ENCODE peak calls at places on chromosomes 2 and 18, in six cellular contexts. One of them, this sample, is unnamed.

GRCh38 chr2:127254386-127254981 is 34.4 kb upstream of the CYP27C1 start:
- DNase-seq in substantia nigra: no peak
- DNase-seq in stomach: no peak
- DNase-seq in naive thymus-derived CD4-positive, alpha-beta T cell: no peak
- DNase-seq in aorta: no peak
- DNase-seq in fibroblast of lung: peak
- DNase-seq in this sample: no peak

GRCh38 chr2:219464286-219465032 is 29.8 kb downstream of the SPEG start:
- DNase-seq in stomach: no peak
- DNase-seq in aorta: no peak
- DNase-seq in substantia nigra: no peak
- DNase-seq in fibroblast of lung: no peak
- DNase-seq in naive thymus-derived CD4-positive, alpha-beta T cell: no peak
- DNase-seq in this sample: no peak

GRCh38 chr2:135985826-135986393 is 484 bp upstream of the DARS1 start:
- DNase-seq in stomach: no peak
- DNase-seq in fibroblast of lung: no peak
- DNase-seq in substantia nigra: no peak
- DNase-seq in naive thymus-derived CD4-positive, alpha-beta T cell: no peak
- DNase-seq in aorta: no peak
- DNase-seq in this sample: no peak

GRCh38 chr2:78721302-78722033 is 304.0 kb upstream of the REG3G start:
- DNase-seq in fibroblast of lung: no peak
- DNase-seq in stomach: no peak
- DNase-seq in aorta: no peak
- DNase-seq in naive thymus-derived CD4-positive, alpha-beta T cell: no peak
- DNase-seq in substantia nigra: no peak
- DNase-seq in this sample: no peak

GRCh38 chr2:7916670-7917069 is 765.2 kb upstream of the ID2 start:
- DNase-seq in stomach: no peak
- DNase-seq in naive thymus-derived CD4-positive, alpha-beta T cell: no peak
- DNase-seq in substantia nigra: no peak
- DNase-seq in aorta: no peak
- DNase-seq in fibroblast of lung: no peak
- DNase-seq in this sample: no peak

GRCh38 chr2:68236080-68236734 is 16.1 kb downstream of the PPP3R1 start:
- DNase-seq in aorta: no peak
- DNase-seq in substantia nigra: no peak
- DNase-seq in fibroblast of lung: no peak
- DNase-seq in naive thymus-derived CD4-positive, alpha-beta T cell: no peak
- DNase-seq in stomach: no peak
- DNase-seq in this sample: no peak

GRCh38 chr2:127324635-127325034 is 30.7 kb upstream of the ERCC3 start:
- DNase-seq in substantia nigra: no peak
- DNase-seq in fibroblast of lung: peak
- DNase-seq in stomach: no peak
- DNase-seq in naive thymus-derived CD4-positive, alpha-beta T cell: no peak
- DNase-seq in aorta: no peak
- DNase-seq in this sample: no peak

GRCh38 chr2:56680971-56681631 is 497.3 kb downstream of the CCDC85A start:
- DNase-seq in stomach: no peak
- DNase-seq in fibroblast of lung: no peak
- DNase-seq in naive thymus-derived CD4-positive, alpha-beta T cell: no peak
- DNase-seq in substantia nigra: no peak
- DNase-seq in aorta: no peak
- DNase-seq in this sample: no peak

GRCh38 chr2:231167745-231168459 is 30.5 kb upstream of the ARMC9 start:
- DNase-seq in fibroblast of lung: no peak
- DNase-seq in naive thymus-derived CD4-positive, alpha-beta T cell: no peak
- DNase-seq in aorta: no peak
- DNase-seq in stomach: no peak
- DNase-seq in substantia nigra: no peak
- DNase-seq in this sample: no peak

GRCh38 chr2:231172020-231172419 is 26.4 kb upstream of the ARMC9 start:
- DNase-seq in fibroblast of lung: no peak
- DNase-seq in naive thymus-derived CD4-positive, alpha-beta T cell: no peak
- DNase-seq in aorta: no peak
- DNase-seq in substantia nigra: no peak
- DNase-seq in stomach: no peak
- DNase-seq in this sample: no peak

GRCh38 chr2:231169475-231169874 is 29.0 kb upstream of the ARMC9 start:
- DNase-seq in fibroblast of lung: no peak
- DNase-seq in aorta: no peak
- DNase-seq in substantia nigra: no peak
- DNase-seq in stomach: no peak
- DNase-seq in naive thymus-derived CD4-positive, alpha-beta T cell: no peak
- DNase-seq in this sample: no peak

GRCh38 chr2:231168460-231169139 is 29.8 kb upstream of the ARMC9 start:
- DNase-seq in naive thymus-derived CD4-positive, alpha-beta T cell: no peak
- DNase-seq in stomach: no peak
- DNase-seq in fibroblast of lung: no peak
- DNase-seq in aorta: no peak
- DNase-seq in substantia nigra: no peak
- DNase-seq in this sample: no peak

GRCh38 chr2:231170058-231170457 is 28.4 kb upstream of the ARMC9 start:
- DNase-seq in stomach: no peak
- DNase-seq in fibroblast of lung: no peak
- DNase-seq in substantia nigra: no peak
- DNase-seq in naive thymus-derived CD4-positive, alpha-beta T cell: no peak
- DNase-seq in aorta: no peak
- DNase-seq in this sample: no peak
- H3K27ac ChIP-seq in stomach: no peak
- H3K27ac ChIP-seq in fibroblast of lung: peak
- H3K27ac ChIP-seq in substantia nigra: no peak
- H3K27ac ChIP-seq in naive thymus-derived CD4-positive, alpha-beta T cell: no peak
- H3K27ac ChIP-seq in aorta: no peak
- H3K27ac ChIP-seq in this sample: no peak

GRCh38 chr2:224518806-224519580 is 66.2 kb downstream of the CUL3 start:
- DNase-seq in fibroblast of lung: peak
- DNase-seq in aorta: no peak
- DNase-seq in stomach: no peak
- DNase-seq in substantia nigra: no peak
- DNase-seq in naive thymus-derived CD4-positive, alpha-beta T cell: no peak
- DNase-seq in this sample: no peak
- H3K27ac ChIP-seq in fibroblast of lung: no peak
- H3K27ac ChIP-seq in aorta: no peak
- H3K27ac ChIP-seq in stomach: no peak
- H3K27ac ChIP-seq in substantia nigra: no peak
- H3K27ac ChIP-seq in naive thymus-derived CD4-positive, alpha-beta T cell: no peak
- H3K27ac ChIP-seq in this sample: no peak

DNA sequence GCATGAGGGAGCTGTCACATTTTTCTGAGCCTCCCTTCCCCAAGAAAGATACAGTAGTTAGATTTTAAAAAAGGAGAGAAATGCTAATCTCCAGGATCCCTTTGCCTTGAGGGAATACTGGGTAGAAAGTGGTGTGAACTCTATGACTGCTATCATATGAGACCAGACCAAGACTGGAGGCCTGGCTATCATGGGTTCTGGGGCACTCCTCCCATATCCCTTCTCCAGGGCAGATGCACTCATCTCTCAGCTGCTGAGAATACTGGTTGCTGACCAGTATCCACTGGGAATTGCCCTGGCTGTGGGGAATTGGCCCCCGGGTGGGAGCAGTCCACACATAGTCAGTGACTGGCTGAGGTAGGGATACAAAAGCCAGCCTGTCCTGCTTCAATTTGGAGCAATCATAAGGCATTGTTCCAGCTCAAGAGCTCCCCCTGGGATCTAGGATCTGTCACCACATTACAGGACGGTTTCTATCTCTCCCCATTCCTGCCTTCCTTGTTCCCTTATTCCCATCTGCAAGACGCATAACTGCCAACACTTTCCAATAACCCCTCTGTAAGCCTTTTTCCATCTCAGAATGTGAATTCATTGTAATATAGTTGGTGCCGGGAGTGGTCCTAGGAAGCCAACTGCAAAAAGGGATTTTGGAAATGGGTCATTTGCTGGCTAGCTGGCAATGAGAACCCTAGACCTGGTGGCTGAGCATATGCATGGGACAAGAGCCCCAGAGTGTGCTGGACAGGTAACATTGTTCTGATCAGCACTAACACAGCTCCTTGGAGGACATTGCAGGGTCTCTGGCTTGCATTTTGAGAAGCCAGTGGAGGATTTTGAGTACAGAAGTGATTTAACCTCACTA is 35.4 kb upstream of the REEP1 start:
- DNase-seq in substantia nigra: peak
- DNase-seq in fibroblast of lung: peak
- DNase-seq in aorta: no peak
- DNase-seq in naive thymus-derived CD4-positive, alpha-beta T cell: no peak
- DNase-seq in stomach: peak
- DNase-seq in this sample: no peak
- H3K27ac ChIP-seq in substantia nigra: no peak
- H3K27ac ChIP-seq in fibroblast of lung: no peak
- H3K27ac ChIP-seq in aorta: no peak
- H3K27ac ChIP-seq in naive thymus-derived CD4-positive, alpha-beta T cell: peak
- H3K27ac ChIP-seq in stomach: no peak
- H3K27ac ChIP-seq in this sample: no peak

GRCh38 chr18:23189099-23189498 is 53.8 kb downstream of the CABLES1 start:
- DNase-seq in naive thymus-derived CD4-positive, alpha-beta T cell: no peak
- DNase-seq in fibroblast of lung: no peak
- DNase-seq in stomach: no peak
- DNase-seq in substantia nigra: no peak
- DNase-seq in aorta: no peak
- DNase-seq in this sample: no peak
- H3K27ac ChIP-seq in naive thymus-derived CD4-positive, alpha-beta T cell: no peak
- H3K27ac ChIP-seq in fibroblast of lung: no peak
- H3K27ac ChIP-seq in stomach: no peak
- H3K27ac ChIP-seq in substantia nigra: no peak
- H3K27ac ChIP-seq in aorta: no peak
- H3K27ac ChIP-seq in this sample: peak

GRCh38 chr18:49061906-49062831 is 111.4 kb upstream of the SMAD7 start:
- DNase-seq in stomach: no peak
- DNase-seq in naive thymus-derived CD4-positive, alpha-beta T cell: no peak
- DNase-seq in fibroblast of lung: no peak
- DNase-seq in aorta: no peak
- DNase-seq in substantia nigra: no peak
- DNase-seq in this sample: no peak

GRCh38 chr18:49061239-49061905 is 110.6 kb upstream of the SMAD7 start:
- DNase-seq in fibroblast of lung: no peak
- DNase-seq in naive thymus-derived CD4-positive, alpha-beta T cell: no peak
- DNase-seq in substantia nigra: no peak
- DNase-seq in stomach: no peak
- DNase-seq in aorta: no peak
- DNase-seq in this sample: no peak

GRCh38 chr18:49059028-49059670 is 108.4 kb upstream of the SMAD7 start:
- DNase-seq in fibroblast of lung: peak
- DNase-seq in aorta: no peak
- DNase-seq in stomach: no peak
- DNase-seq in naive thymus-derived CD4-positive, alpha-beta T cell: no peak
- DNase-seq in substantia nigra: no peak
- DNase-seq in this sample: no peak

GRCh38 chr18:49066977-49067556 is 116.3 kb upstream of the SMAD7 start:
- DNase-seq in aorta: no peak
- DNase-seq in naive thymus-derived CD4-positive, alpha-beta T cell: no peak
- DNase-seq in substantia nigra: no peak
- DNase-seq in fibroblast of lung: no peak
- DNase-seq in stomach: no peak
- DNase-seq in this sample: no peak

GRCh38 chr18:49062832-49063226 is 112.1 kb upstream of the SMAD7 start:
- DNase-seq in aorta: no peak
- DNase-seq in stomach: no peak
- DNase-seq in naive thymus-derived CD4-positive, alpha-beta T cell: no peak
- DNase-seq in substantia nigra: no peak
- DNase-seq in fibroblast of lung: no peak
- DNase-seq in this sample: no peak
- H3K27ac ChIP-seq in aorta: no peak
- H3K27ac ChIP-seq in stomach: no peak
- H3K27ac ChIP-seq in naive thymus-derived CD4-positive, alpha-beta T cell: no peak
- H3K27ac ChIP-seq in substantia nigra: no peak
- H3K27ac ChIP-seq in fibroblast of lung: no peak
- H3K27ac ChIP-seq in this sample: no peak

GRCh38 chr2:192194866-192195547 is at the start of gene TMEFF2:
- DNase-seq in naive thymus-derived CD4-positive, alpha-beta T cell: peak
- DNase-seq in fibroblast of lung: peak
- DNase-seq in substantia nigra: peak
- DNase-seq in stomach: peak
- DNase-seq in aorta: peak
- DNase-seq in this sample: peak

GRCh38 chr2:192194065-192194865 is 468 bp downstream of the TMEFF2 start:
- DNase-seq in aorta: peak
- DNase-seq in stomach: no peak
- DNase-seq in naive thymus-derived CD4-positive, alpha-beta T cell: peak
- DNase-seq in substantia nigra: no peak
- DNase-seq in fibroblast of lung: peak
- DNase-seq in this sample: no peak

GRCh38 chr2:192197387-192197786 is 2.7 kb upstream of the TMEFF2 start:
- DNase-seq in aorta: no peak
- DNase-seq in fibroblast of lung: peak
- DNase-seq in substantia nigra: no peak
- DNase-seq in stomach: no peak
- DNase-seq in naive thymus-derived CD4-positive, alpha-beta T cell: no peak
- DNase-seq in this sample: no peak

GRCh38 chr2:192195548-192196418 is 1.1 kb upstream of the TMEFF2 start:
- DNase-seq in substantia nigra: no peak
- DNase-seq in fibroblast of lung: peak
- DNase-seq in aorta: peak
- DNase-seq in stomach: peak
- DNase-seq in naive thymus-derived CD4-positive, alpha-beta T cell: no peak
- DNase-seq in this sample: peak

GRCh38 chr2:192196451-192197194 is 1.9 kb upstream of the TMEFF2 start:
- DNase-seq in naive thymus-derived CD4-positive, alpha-beta T cell: no peak
- DNase-seq in fibroblast of lung: peak
- DNase-seq in substantia nigra: no peak
- DNase-seq in stomach: no peak
- DNase-seq in aorta: no peak
- DNase-seq in this sample: no peak
- H3K27ac ChIP-seq in naive thymus-derived CD4-positive, alpha-beta T cell: no peak
- H3K27ac ChIP-seq in fibroblast of lung: no peak
- H3K27ac ChIP-seq in substantia nigra: peak
- H3K27ac ChIP-seq in stomach: no peak
- H3K27ac ChIP-seq in aorta: no peak
- H3K27ac ChIP-seq in this sample: peak

GRCh38 chr18:31102020-31102684 is at the start of gene DSC2:
- DNase-seq in naive thymus-derived CD4-positive, alpha-beta T cell: no peak
- DNase-seq in aorta: peak
- DNase-seq in fibroblast of lung: no peak
- DNase-seq in substantia nigra: no peak
- DNase-seq in stomach: peak
- DNase-seq in this sample: no peak
- H3K27ac ChIP-seq in naive thymus-derived CD4-positive, alpha-beta T cell: no peak
- H3K27ac ChIP-seq in aorta: no peak
- H3K27ac ChIP-seq in fibroblast of lung: no peak
- H3K27ac ChIP-seq in substantia nigra: peak
- H3K27ac ChIP-seq in stomach: peak
- H3K27ac ChIP-seq in this sample: no peak